ENCODE peak calls at places on chromosomes 13 and 19, in six cellular contexts. N, V, B, O, I and D are unnamed samples.

GRCh38 chr19:2003901-2004300 is 11.6 kb downstream of the BTBD2 start:
- DNase-seq in I (no peak), O (peak; percentile 26), V (no peak), B (no peak), N (no peak), D (no peak)

GRCh38 chr19:1374250-1374577 is 9.5 kb upstream of the NDUFS7 start:
- DNase-seq in N (no peak), O (no peak), I (no peak), B (no peak), V (no peak), D (no peak)

GRCh38 chr13:33862006-33862405 is 44.1 kb downstream of the RFC3 start:
- DNase-seq in I (no peak), N (no peak), B (no peak), O (no peak), V (no peak), D (no peak)

GRCh38 chr19:18783958-18784785 is 6.9 kb downstream of the COMP start:
- DNase-seq in I (no peak), V (no peak), B (no peak), O (no peak), N (no peak), D (no peak)

GRCh38 chr19:51139299-51140018 is 2.6 kb upstream of the SIGLEC7 start:
- DNase-seq in V (no peak), O (no peak), N (no peak), I (no peak), B (peak; percentile 84), D (no peak)

GRCh38 chr19:39362682-39363657 is 20.7 kb downstream of the SAMD4B start:
- DNase-seq in N (no peak), V (no peak), B (no peak), O (no peak), I (no peak), D (no peak)

GRCh38 chr13:112693831-112694497 is 4.1 kb downstream of the ATP11A start:
- DNase-seq in O (peak; percentile 35), I (no peak), N (no peak), V (no peak), B (peak; percentile 89), D (no peak)

GRCh38 chr13:70905035-70905434 is 796.8 kb upstream of the KLHL1 start:
- DNase-seq in N (no peak), B (no peak), O (no peak), I (no peak), V (no peak), D (no peak)

GRCh38 chr13:98537306-98537705 is 39.6 kb downstream of the STK24 start:
- DNase-seq in V (no peak), I (no peak), N (no peak), B (no peak), O (no peak), D (no peak)